ENCODE peak calls at places on chromosome 20, in five cellular contexts. E, A, O, I and G are unnamed samples.

GRCh38 chr20:14406495-14406894 is 69.1 kb upstream of the FLRT3 start:
- DNase-seq in O (no peak), E (no peak), A (no peak), I (no peak), G (peak; percentile 14)

GRCh38 chr20:51422912-51423667 is 119.4 kb downstream of the NFATC2 start:
- DNase-seq in E (no peak), A (no peak), O (no peak), I (no peak), G (no peak)

GRCh38 chr20:59515906-59516209 is 88.5 kb upstream of the PHACTR3 start:
- DNase-seq in I (no peak), E (no peak), A (no peak), O (no peak), G (no peak)

GRCh38 chr20:219290-220115 is 7.6 kb upstream of the DEFB129 start:
- DNase-seq in A (no peak), I (no peak), O (no peak), E (no peak), G (no peak)

GRCh38 chr20:18973499-18974173 is 160.1 kb downstream of the SCP2D1 start:
- DNase-seq in A (no peak), I (peak; percentile 77), E (peak; percentile 81), O (no peak), G (no peak)

GRCh38 chr20:32474009-32474716 is 111.0 kb downstream of the NOL4L start:
- DNase-seq in E (no peak), O (no peak), I (no peak), A (no peak), G (no peak)

GRCh38 chr20:37932919-37933318 is 30.0 kb downstream of the VSTM2L start:
- DNase-seq in I (no peak), A (no peak), O (no peak), E (no peak), G (no peak)

GRCh38 chr20:10448270-10449156 is 13.4 kb downstream of the SLX4IP start:
- DNase-seq in A (no peak), O (no peak), I (no peak), E (no peak), G (no peak)

GRCh38 chr20:25397827-25398226 is 7.2 kb upstream of the ABHD12 start:
- DNase-seq in A (no peak), E (no peak), O (no peak), I (no peak), G (no peak)

GRCh38 chr20:9981834-9982233 is 53.0 kb upstream of the ANKEF1 start:
- DNase-seq in A (no peak), I (no peak), E (no peak), O (no peak), G (no peak)

GRCh38 chr20:3805594-3806264 is 9.6 kb downstream of the CDC25B start:
- DNase-seq in E (no peak), O (no peak), I (peak; percentile 35), A (no peak), G (no peak)

GRCh38 chr20:52190437-52191131 is 995 bp downstream of the ZFP64 start:
- DNase-seq in A (no peak), E (no peak), I (no peak), O (no peak), G (no peak)

GRCh38 chr20:29427201-29428060 is 1830.0 kb upstream of the DEFB115 start:
- DNase-seq in O (no peak), I (no peak), E (no peak), A (no peak), G (no peak)

GRCh38 chr20:63553251-63553932 is 567 bp upstream of the FNDC11 start:
- DNase-seq in E (peak; percentile 83), A (peak; percentile 52), O (peak; percentile 7), I (peak; percentile 84), G (no peak)

GRCh38 chr20:19483309-19483708 is 270.9 kb downstream of the SLC24A3 start:
- DNase-seq in A (no peak), O (no peak), E (no peak), I (no peak), G (no peak)

GRCh38 chr20:21099653-21100589 is 6.2 kb downstream of the LINC00237 start:
- DNase-seq in I (peak; percentile 72), E (peak; percentile 30), O (no peak), A (no peak), G (no peak)

GRCh38 chr20:47574616-47575401 is 73.1 kb downstream of the NCOA3 start:
- DNase-seq in E (no peak), O (no peak), I (no peak), A (no peak), G (no peak)

GRCh38 chr20:55160022-55160421 is 684.6 kb downstream of the DOK5 start:
- DNase-seq in E (no peak), A (no peak), O (no peak), I (no peak), G (no peak)

GRCh38 chr20:17358854-17359253 is 132.0 kb downstream of the PCSK2 start:
- DNase-seq in A (no peak), O (no peak), E (no peak), I (no peak), G (no peak)

GRCh38 chr20:23147964-23148720 is 62.0 kb upstream of the CD93 start:
- DNase-seq in O (no peak), E (peak; percentile 87), A (no peak), I (peak; percentile 89), G (peak; percentile 54)

GRCh38 chr20:44552950-44553908 is 29.1 kb upstream of the PKIG start:
- DNase-seq in I (no peak), E (no peak), O (no peak), A (no peak), G (peak; percentile 57)
- H3K4me3 ChIP-seq in I (no peak overlapping the region), E (peak overlapping the region; percentile 44), O (no peak overlapping the region), A (no peak overlapping the region), G (no peak overlapping the region)

GRCh38 chr20:49823152-49823847 is 10.7 kb downstream of the SLC9A8 start:
- DNase-seq in E (no peak), O (no peak), I (no peak), A (no peak), G (no peak)
- H3K4me3 ChIP-seq in E (no peak overlapping the region), O (no peak overlapping the region), I (no peak overlapping the region), A (no peak overlapping the region), G (no peak overlapping the region)

GRCh38 chr20:13029687-13030510 is 21.1 kb downstream of the SPTLC3 start:
- DNase-seq in I (no peak), E (peak; percentile 15), A (no peak), O (peak; percentile 62), G (peak; percentile 88)
- H3K4me3 ChIP-seq in I (no peak overlapping the region), E (no peak overlapping the region), A (no peak overlapping the region), O (no peak overlapping the region), G (no peak overlapping the region)

DNA sequence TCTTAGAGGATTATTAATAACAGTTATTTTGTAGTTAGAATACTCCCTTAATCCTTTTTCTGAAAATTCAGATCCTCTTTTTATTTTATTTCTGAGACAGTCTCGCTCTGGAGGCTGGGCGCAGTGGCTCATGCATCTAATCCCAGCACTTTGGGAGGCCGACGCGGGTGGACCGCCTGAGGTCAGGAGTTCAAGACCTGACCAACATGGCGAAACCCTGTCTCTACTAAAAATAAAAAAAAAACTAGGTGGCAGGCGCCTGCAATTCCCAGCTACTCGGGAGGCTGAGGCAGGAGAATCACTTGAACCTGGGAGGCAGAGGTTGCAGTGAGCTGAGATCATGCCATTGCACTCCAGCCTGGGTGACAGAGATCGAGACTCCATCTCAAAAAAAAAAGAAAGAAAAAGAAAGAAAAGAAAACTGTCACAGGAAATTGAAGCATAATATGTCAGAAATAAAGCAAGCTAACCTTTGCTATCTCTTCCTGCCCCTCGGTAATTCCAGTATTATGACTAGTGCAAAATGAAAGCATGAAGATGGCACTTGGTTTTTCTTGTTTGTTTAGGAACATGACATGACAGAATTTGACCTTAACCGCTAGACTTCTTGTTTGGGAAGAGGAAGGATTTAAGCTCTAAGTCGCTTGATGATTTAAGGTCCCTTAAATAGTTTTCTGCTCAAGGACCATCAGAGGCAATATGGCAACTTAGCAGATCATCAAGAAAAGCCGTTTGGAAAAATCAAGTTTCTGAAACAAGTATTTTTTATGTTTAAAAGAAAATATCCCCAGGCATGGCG is 1.8 kb upstream of the RBM39 start:
- DNase-seq in A (no peak), O (no peak), E (no peak), I (peak; percentile 59), G (no peak)
- H3K4me3 ChIP-seq in A (peak overlapping the region; percentile 80), O (no peak overlapping the region), E (peak overlapping the region; percentile 94), I (no peak overlapping the region), G (no peak overlapping the region)

GRCh38 chr20:1894471-1894950 is 696 bp upstream of the SIRPA start:
- DNase-seq in O (no peak), E (peak; percentile 77), I (peak; percentile 76), A (no peak), G (no peak)

GRCh38 chr20:1894951-1895673 is at the start of gene SIRPA:
- DNase-seq in O (no peak), E (peak; percentile 77), A (no peak), I (peak; percentile 80), G (no peak)

GRCh38 chr20:1896859-1897258 is 1.7 kb downstream of the SIRPA start:
- DNase-seq in O (no peak), I (no peak), A (no peak), E (no peak), G (no peak)

GRCh38 chr20:1897486-1897885 is 2.3 kb downstream of the SIRPA start:
- DNase-seq in O (no peak), A (no peak), E (no peak), I (no peak), G (no peak)

GRCh38 chr20:1895674-1896496 is 678 bp downstream of the SIRPA start:
- DNase-seq in I (peak; percentile 67), A (no peak), E (peak; percentile 69), O (no peak), G (no peak)
- H3K4me3 ChIP-seq in I (peak overlapping the region; percentile 67), A (peak overlapping the region; percentile 74), E (peak overlapping the region; percentile 89), O (peak overlapping the region; percentile 86), G (peak overlapping the region; percentile 59)

GRCh38 chr20:36141310-36141709 is 13.2 kb upstream of the EPB41L1 start:
- DNase-seq in E (no peak), A (no peak), O (no peak), I (no peak), G (no peak)
- H3K4me3 ChIP-seq in E (no peak overlapping the region), A (no peak overlapping the region), O (no peak overlapping the region), I (no peak overlapping the region), G (no peak overlapping the region)

GRCh38 chr20:34500823-34501222 is 15.4 kb upstream of the DYNLRB1 start:
- DNase-seq in E (no peak), I (no peak), A (no peak), O (no peak), G (no peak)
- H3K4me3 ChIP-seq in E (no peak overlapping the region), I (no peak overlapping the region), A (no peak overlapping the region), O (no peak overlapping the region), G (no peak overlapping the region)

GRCh38 chr20:43809206-43809819 is 82.5 kb upstream of the GTSF1L start:
- DNase-seq in I (no peak), O (no peak), A (no peak), E (no peak), G (no peak)
- H3K4me3 ChIP-seq in I (no peak overlapping the region), O (no peak overlapping the region), A (no peak overlapping the region), E (no peak overlapping the region), G (no peak overlapping the region)